ENCODE peak calls at places on chromosomes 13 and 19, in four cellular contexts. One of them, this sample, is unnamed.

GRCh38 chr19:18392936-18393335 is 4.5 kb downstream of the LRRC25 start:
- DNase-seq in K562: no peak
- DNase-seq in HepG2: no peak
- DNase-seq in GM12878: no peak
- DNase-seq in this sample: no peak

GRCh38 chr13:34294483-34295129 is 476.7 kb downstream of the RFC3 start:
- DNase-seq in K562: no peak
- DNase-seq in HepG2: no peak
- DNase-seq in GM12878: no peak
- DNase-seq in this sample: no peak

GRCh38 chr13:112771877-112772538 is 82.2 kb downstream of the ATP11A start:
- DNase-seq in K562: no peak
- DNase-seq in HepG2: no peak
- DNase-seq in GM12878: no peak
- DNase-seq in this sample: no peak

GRCh38 chr19:7655581-7655980 is 13.3 kb upstream of the RETN start:
- DNase-seq in K562: no peak
- DNase-seq in HepG2: no peak
- DNase-seq in GM12878: no peak
- DNase-seq in this sample: no peak

GRCh38 chr13:75357576-75358295 is 124.2 kb downstream of the TBC1D4 start:
- DNase-seq in K562: peak
- DNase-seq in HepG2: peak
- DNase-seq in GM12878: no peak
- DNase-seq in this sample: peak

GRCh38 chr13:109288151-109288709 is 498.2 kb downstream of the IRS2 start:
- DNase-seq in K562: no peak
- DNase-seq in HepG2: no peak
- DNase-seq in GM12878: no peak
- DNase-seq in this sample: no peak

GRCh38 chr19:54114340-54114826 is 1.1 kb downstream of the TFPT start:
- DNase-seq in K562: no peak
- DNase-seq in HepG2: no peak
- DNase-seq in GM12878: no peak
- DNase-seq in this sample: no peak

GRCh38 chr13:73996569-73996968 is 137.6 kb downstream of the KLF12 start:
- DNase-seq in K562: no peak
- DNase-seq in HepG2: no peak
- DNase-seq in GM12878: no peak
- DNase-seq in this sample: no peak

GRCh38 chr13:90396266-90396665 is 951.2 kb upstream of the MIR17HG start:
- DNase-seq in K562: no peak
- DNase-seq in HepG2: no peak
- DNase-seq in GM12878: no peak
- DNase-seq in this sample: no peak

GRCh38 chr19:58387338-58388174 is 487 bp downstream of the RPS5 start:
- DNase-seq in K562: no peak
- DNase-seq in HepG2: no peak
- DNase-seq in GM12878: no peak
- DNase-seq in this sample: no peak

GRCh38 chr19:44747739-44748425 is 626 bp upstream of the BCL3 start:
- DNase-seq in K562: no peak
- DNase-seq in HepG2: peak
- DNase-seq in GM12878: no peak
- DNase-seq in this sample: no peak

GRCh38 chr13:51724721-51725120 is 79.2 kb downstream of the DHRS12 start:
- DNase-seq in K562: no peak
- DNase-seq in HepG2: no peak
- DNase-seq in GM12878: no peak
- DNase-seq in this sample: no peak

GRCh38 chr13:59364508-59365187 is 799.1 kb downstream of the DIAPH3 start:
- DNase-seq in K562: no peak
- DNase-seq in HepG2: no peak
- DNase-seq in GM12878: no peak
- DNase-seq in this sample: peak

GRCh38 chr13:50357586-50358118 is 342.4 kb downstream of the KCNRG start:
- DNase-seq in K562: peak
- DNase-seq in HepG2: no peak
- DNase-seq in GM12878: no peak
- DNase-seq in this sample: no peak

GRCh38 chr13:72458701-72459100 is 268.7 kb downstream of the MZT1 start:
- DNase-seq in K562: no peak
- DNase-seq in HepG2: no peak
- DNase-seq in GM12878: no peak
- DNase-seq in this sample: no peak

GRCh38 chr13:105773887-105774538 is 761.4 kb downstream of the EFNB2 start:
- DNase-seq in K562: no peak
- DNase-seq in HepG2: peak
- DNase-seq in GM12878: no peak
- DNase-seq in this sample: no peak

GRCh38 chr19:3823345-3823704 is 37.1 kb upstream of the MATK start:
- DNase-seq in K562: no peak
- DNase-seq in HepG2: no peak
- DNase-seq in GM12878: no peak
- DNase-seq in this sample: no peak

GRCh38 chr13:99694251-99694650 is 193.0 kb downstream of the TM9SF2 start:
- DNase-seq in K562: no peak
- DNase-seq in HepG2: no peak
- DNase-seq in GM12878: no peak
- DNase-seq in this sample: no peak

GRCh38 chr19:46413262-46414031 is at the start of gene CCDC8:
- DNase-seq in K562: peak
- DNase-seq in HepG2: no peak
- DNase-seq in GM12878: no peak
- DNase-seq in this sample: peak

GRCh38 chr19:3013261-3013725 is 15.8 kb downstream of the TLE2 start:
- DNase-seq in K562: no peak
- DNase-seq in HepG2: no peak
- DNase-seq in GM12878: no peak
- DNase-seq in this sample: no peak

GRCh38 chr13:40781717-40782116 is 7.7 kb upstream of the SLC25A15 start:
- DNase-seq in K562: no peak
- DNase-seq in HepG2: no peak
- DNase-seq in GM12878: no peak
- DNase-seq in this sample: no peak

GRCh38 chr19:49983645-49984229 is 22.8 kb upstream of the SIGLEC11 start:
- DNase-seq in K562: peak
- DNase-seq in HepG2: peak
- DNase-seq in GM12878: peak
- DNase-seq in this sample: peak

GRCh38 chr13:78265098-78265497 is 338.3 kb downstream of the POU4F1 start:
- DNase-seq in K562: no peak
- DNase-seq in HepG2: no peak
- DNase-seq in GM12878: no peak
- DNase-seq in this sample: no peak

GRCh38 chr19:658916-659839 is 3.8 kb downstream of the RNF126 start:
- DNase-seq in K562: no peak
- DNase-seq in HepG2: no peak
- DNase-seq in GM12878: no peak
- DNase-seq in this sample: no peak

GRCh38 chr19:5539431-5539833 is 28.3 kb downstream of the TINCR start:
- DNase-seq in K562: no peak
- DNase-seq in HepG2: no peak
- DNase-seq in GM12878: no peak
- DNase-seq in this sample: peak

GRCh38 chr19:5536337-5536894 is 31.3 kb downstream of the TINCR start:
- DNase-seq in K562: no peak
- DNase-seq in HepG2: no peak
- DNase-seq in GM12878: no peak
- DNase-seq in this sample: peak

GRCh38 chr13:46662690-46663089 is 109.7 kb downstream of the LRCH1 start:
- DNase-seq in K562: no peak
- DNase-seq in HepG2: no peak
- DNase-seq in GM12878: no peak
- DNase-seq in this sample: no peak

GRCh38 chr13:102721800-102722231 is 27.0 kb upstream of the METTL21C start:
- DNase-seq in K562: no peak
- DNase-seq in HepG2: no peak
- DNase-seq in GM12878: no peak
- DNase-seq in this sample: no peak

GRCh38 chr19:48659768-48660167 is 13.0 kb downstream of the NTN5 start:
- DNase-seq in K562: no peak
- DNase-seq in HepG2: no peak
- DNase-seq in GM12878: no peak
- DNase-seq in this sample: no peak

DNA sequence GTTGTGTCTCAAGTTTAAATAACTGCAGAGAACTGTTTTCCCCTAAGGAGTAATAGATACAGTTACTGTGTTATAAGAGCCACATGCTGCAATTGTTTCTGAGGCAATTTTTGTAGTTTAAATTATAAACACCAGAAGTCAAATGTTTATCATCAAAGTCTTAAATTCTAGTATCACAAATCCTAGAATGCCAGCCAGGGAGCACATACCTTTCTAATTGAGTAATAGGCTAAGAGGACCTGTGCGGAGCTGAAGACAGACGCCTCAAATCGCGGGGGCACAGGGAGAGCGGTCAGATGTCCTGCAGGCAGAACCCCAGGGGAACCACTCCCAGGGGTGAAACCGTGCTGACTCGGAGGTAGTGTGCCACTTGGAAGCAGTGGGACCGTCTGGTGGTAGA is 65.2 kb upstream of the TNFRSF19 start:
- DNase-seq in K562: no peak
- DNase-seq in HepG2: no peak
- DNase-seq in GM12878: no peak
- DNase-seq in this sample: no peak
- TF ChIP-seq ETV6 in K562: no peak
- TF ChIP-seq ETV6 in HepG2: no peak
- TF ChIP-seq ETV6 in GM12878: no peak
- TF ChIP-seq ETV6 in this sample: no peak

GRCh38 chr19:41000310-41000737 is 9.2 kb downstream of the CYP2B6 start:
- DNase-seq in K562: peak
- DNase-seq in HepG2: peak
- DNase-seq in GM12878: no peak
- DNase-seq in this sample: no peak

GRCh38 chr19:41001243-41001971 is 10.3 kb downstream of the CYP2B6 start:
- DNase-seq in K562: peak
- DNase-seq in HepG2: no peak
- DNase-seq in GM12878: no peak
- DNase-seq in this sample: peak
- TF ChIP-seq ETV6 in K562: no peak
- TF ChIP-seq ETV6 in HepG2: no peak
- TF ChIP-seq ETV6 in GM12878: no peak
- TF ChIP-seq ETV6 in this sample: no peak

GRCh38 chr19:38209671-38210457 is 14.2 kb downstream of the DPF1 start:
- DNase-seq in K562: no peak
- DNase-seq in HepG2: no peak
- DNase-seq in GM12878: no peak
- DNase-seq in this sample: peak
- TF ChIP-seq ETV6 in K562: no peak
- TF ChIP-seq ETV6 in HepG2: no peak
- TF ChIP-seq ETV6 in GM12878: no peak
- TF ChIP-seq ETV6 in this sample: no peak

GRCh38 chr13:95099541-95099940 is 201.7 kb downstream of the ABCC4 start:
- DNase-seq in K562: no peak
- DNase-seq in HepG2: peak
- DNase-seq in GM12878: no peak
- DNase-seq in this sample: no peak
- TF ChIP-seq ETV6 in K562: no peak
- TF ChIP-seq ETV6 in HepG2: no peak
- TF ChIP-seq ETV6 in GM12878: no peak
- TF ChIP-seq ETV6 in this sample: no peak

This sample was measured in WTC11.